ENCODE peak calls at places on chromosomes 12 and 14, in four cellular contexts. L, O, B and F are unnamed samples.
A peak's percentile ranks its signal among the peaks of the same experiment; 100 is the strongest.

GRCh38 chr14:58107947-58108552 is 44.0 kb downstream of the ARMH4 start:
- DNase-seq in O (peak; percentile 44), L (peak; percentile 34), B (peak; percentile 47), F (peak; percentile 48)

GRCh38 chr12:93376436-93377251 is 1.1 kb upstream of the NUDT4 start:
- DNase-seq in O (peak; percentile 71), L (no peak), B (no peak), F (no peak)

GRCh38 chr12:31832740-31833540 is 104.1 kb upstream of the AMN1 start:
- DNase-seq in B (no peak), L (no peak), O (no peak), F (no peak)

GRCh38 chr12:109461846-109462766 is 15.0 kb downstream of the KCTD10 start:
- DNase-seq in B (no peak), O (peak; percentile 43), L (peak; percentile 51), F (no peak)

GRCh38 chr12:57242329-57242690 is 8.7 kb downstream of the STAC3 start:
- DNase-seq in O (no peak), L (no peak), B (no peak), F (no peak)

GRCh38 chr14:35534130-35534883 is at the start of gene INSM2:
- DNase-seq in B (peak; percentile 29), L (peak; percentile 9), O (no peak), F (peak; percentile 33)

GRCh38 chr12:69405466-69405865 is 45.9 kb downstream of the YEATS4 start:
- DNase-seq in O (peak; percentile 47), B (no peak), L (no peak), F (no peak)

GRCh38 chr12:68621092-68622081 is 10.7 kb downstream of the RAP1B start:
- DNase-seq in L (no peak), O (no peak), B (no peak), F (no peak)

GRCh38 chr12:93704625-93705024 is 27.4 kb downstream of the CRADD start:
- DNase-seq in L (no peak), B (no peak), O (no peak), F (no peak)

GRCh38 chr12:113190761-113191160 is 5.2 kb downstream of the RITA1 start:
- DNase-seq in O (peak; percentile 43), B (no peak), L (no peak), F (no peak)

GRCh38 chr12:22658214-22658613 is 33.2 kb downstream of the ETNK1 start:
- DNase-seq in O (no peak), B (no peak), L (no peak), F (no peak)

GRCh38 chr14:99899578-99900178 is 106.5 kb downstream of the EML1 start:
- DNase-seq in B (peak; percentile 25), L (no peak), O (no peak), F (no peak)

GRCh38 chr12:95767703-95768102 is 22.9 kb downstream of the NTN4 start:
- DNase-seq in L (no peak), O (no peak), B (no peak), F (no peak)

GRCh38 chr12:10197879-10198278 is 14.8 kb upstream of the GABARAPL1 start:
- DNase-seq in B (no peak), L (no peak), O (no peak), F (no peak)

GRCh38 chr12:28248555-28249127 is 58.4 kb downstream of the CCDC91 start:
- DNase-seq in O (no peak), L (no peak), B (no peak), F (peak; percentile 11)

GRCh38 chr14:50312734-50313054 is 570 bp downstream of the DMAC2L start:
- DNase-seq in B (no peak), L (no peak), O (peak; percentile 42), F (no peak)

GRCh38 chr12:38691164-38691563 is 214.2 kb downstream of the CPNE8 start:
- DNase-seq in B (no peak), O (no peak), L (no peak), F (no peak)

GRCh38 chr12:111442301-111443045 is 36.8 kb downstream of the SH2B3 start:
- DNase-seq in O (no peak), L (no peak), B (no peak), F (no peak)

GRCh38 chr14:54766276-54767138 is 136.1 kb downstream of the GCH1 start:
- DNase-seq in L (no peak), O (no peak), B (no peak), F (no peak)

GRCh38 chr12:60205500-60205899 is 609.7 kb downstream of the SLC16A7 start:
- DNase-seq in L (no peak), O (no peak), B (no peak), F (no peak)

GRCh38 chr14:80213602-80214001 is 2.3 kb upstream of the DIO2 start:
- DNase-seq in L (peak; percentile 64), B (peak; percentile 24), O (peak; percentile 47), F (peak; percentile 24)

GRCh38 chr14:61322011-61322798 is 826 bp downstream of the PRKCH start:
- DNase-seq in L (no peak), B (no peak), O (no peak), F (peak; percentile 46)

GRCh38 chr14:68546839-68547238 is 246.0 kb downstream of the ZFP36L1 start:
- DNase-seq in L (no peak), O (no peak), B (no peak), F (no peak)